ENCODE peak calls at places on chromosome 10, in four cellular contexts. D is uterus; M is stimulated activated CD4-positive, alpha-beta T cell treated with anti-CD3 and anti-CD28 coated beads, Interleukin-15, amount 100 ng/mL, for 1 hour; N is NB4. J is an unnamed sample.

GRCh38 chr10:11705687-11706086 is 36.5 kb upstream of the ECHDC3 start:
- DNase-seq in D (no peak), M (no peak), N (no peak), J (no peak)

GRCh38 chr10:30374353-30374752 is 25.3 kb upstream of the MTPAP start:
- DNase-seq in D (no peak), M (no peak), N (peak; percentile 38), J (no peak)

GRCh38 chr10:123967626-123968243 is 76.1 kb upstream of the CPXM2 start:
- DNase-seq in D (peak; percentile 75), M (no peak), N (peak; percentile 63), J (no peak)

GRCh38 chr10:127949831-127950230 is 42.9 kb downstream of the PTPRE start:
- DNase-seq in D (no peak), M (no peak), N (no peak), J (no peak)

GRCh38 chr10:89206402-89207180 is 526 bp downstream of the CH25H start:
- DNase-seq in D (peak; percentile 34), M (no peak), N (peak; percentile 6), J (no peak)

GRCh38 chr10:35552622-35553342 is 52.4 kb upstream of the GJD4 start:
- DNase-seq in D (no peak), M (no peak), N (no peak), J (no peak)

GRCh38 chr10:125691160-125691981 is 8.4 kb upstream of the TEX36 start:
- DNase-seq in D (no peak), M (no peak), N (no peak), J (no peak)

GRCh38 chr10:119305860-119306513 is 98.6 kb downstream of the GRK5 start:
- DNase-seq in D (peak; percentile 80), M (peak; percentile 50), N (peak; percentile 99), J (peak; percentile 70)

GRCh38 chr10:124686707-124687376 is 57.3 kb downstream of the FAM53B start:
- DNase-seq in D (no peak), M (no peak), N (no peak), J (no peak)

GRCh38 chr10:17381502-17382142 is 72.8 kb downstream of the ST8SIA6 start:
- DNase-seq in D (no peak), M (no peak), N (no peak), J (no peak)

GRCh38 chr10:73117976-73118743 is 7.9 kb downstream of the NUDT13 start:
- DNase-seq in D (no peak), M (no peak), N (peak; percentile 56), J (no peak)

GRCh38 chr10:116073025-116073424 is 200.0 kb downstream of the GFRA1 start:
- DNase-seq in D (no peak), M (no peak), N (no peak), J (no peak)

GRCh38 chr10:13268841-13269240 is 31.0 kb downstream of the PHYH start:
- DNase-seq in D (no peak), M (no peak), N (peak; percentile 7), J (no peak)

GRCh38 chr10:122499491-122499941 is 38.2 kb downstream of the HTRA1 start:
- DNase-seq in D (peak; percentile 53), M (no peak), N (no peak), J (no peak)

GRCh38 chr10:77192402-77192801 is 445.2 kb downstream of the KCNMA1 start:
- DNase-seq in D (no peak), M (no peak), N (no peak), J (no peak)

GRCh38 chr10:79097021-79097695 is 28.4 kb downstream of the ZMIZ1 start:
- DNase-seq in D (no peak), M (no peak), N (no peak), J (no peak)

GRCh38 chr10:98416589-98416988 is 1.6 kb upstream of the PYROXD2 start:
- DNase-seq in D (no peak), M (no peak), N (no peak), J (no peak)

GRCh38 chr10:78629773-78630172 is 439.0 kb upstream of the ZMIZ1 start:
- DNase-seq in D (no peak), M (no peak), N (no peak), J (no peak)

GRCh38 chr10:3476640-3477448 is 304.3 kb upstream of the PITRM1 start:
- DNase-seq in D (no peak), M (no peak), N (no peak), J (no peak)

GRCh38 chr10:102815790-102816549 is 21.2 kb downstream of the CYP17A1 start:
- DNase-seq in D (no peak), M (no peak), N (peak; percentile 51), J (no peak)

GRCh38 chr10:116970050-116970449 is 34.9 kb downstream of the SHTN1 start:
- DNase-seq in D (no peak), M (no peak), N (no peak), J (no peak)

GRCh38 chr10:119310807-119311206 is 103.4 kb downstream of the GRK5 start:
- DNase-seq in D (no peak), M (no peak), N (no peak), J (no peak)

GRCh38 chr10:18737236-18737635 is 78.0 kb downstream of the ARL5B start:
- DNase-seq in D (no peak), M (no peak), N (no peak), J (no peak)

GRCh38 chr10:8054498-8055407 is at the start of gene GATA3:
- DNase-seq in D (no peak), M (peak; percentile 67), N (no peak), J (peak; percentile 54)

GRCh38 chr10:178208-178607 is 43.0 kb downstream of the ZMYND11 start:
- DNase-seq in D (no peak), M (no peak), N (peak; percentile 52), J (no peak)

GRCh38 chr10:84308481-84309304 is 19.7 kb upstream of the CCSER2 start:
- DNase-seq in D (no peak), M (no peak), N (peak; percentile 16), J (peak; percentile 7)

GRCh38 chr10:74882831-74883230 is 56.4 kb downstream of the KAT6B start:
- DNase-seq in D (no peak), M (no peak), N (no peak), J (no peak)

GRCh38 chr10:64726466-64726865 is 1205.3 kb downstream of the REEP3 start:
- DNase-seq in D (no peak), M (no peak), N (no peak), J (no peak)

GRCh38 chr10:120948889-120949382 is 97.8 kb downstream of the WDR11 start:
- DNase-seq in D (peak; percentile 57), M (peak; percentile 54), N (peak; percentile 68), J (no peak)

GRCh38 chr10:124740374-124741280 is 3.6 kb downstream of the FAM53B start:
- DNase-seq in D (peak; percentile 75), M (no peak), N (peak; percentile 84), J (no peak)

GRCh38 chr10:30413996-30414576 is 19.9 kb upstream of the MAP3K8 start:
- DNase-seq in D (no peak), M (no peak), N (peak; percentile 79), J (no peak)